ENCODE peak calls at places on chromosomes 2 and 18, in five cellular contexts. Q, K, W, X and F are unnamed samples.

GRCh38 chr18:79203017-79203605 is 133.9 kb downstream of the ATP9B start:
- DNase-seq in Q (no peak), K (no peak), W (no peak), X (no peak), F (no peak)

GRCh38 chr2:120993661-120994060 is 258.0 kb downstream of the GLI2 start:
- DNase-seq in Q (no peak), K (no peak), W (no peak), X (no peak), F (no peak)

GRCh38 chr2:64699712-64700111 is 46.0 kb upstream of the SERTAD2 start:
- DNase-seq in Q (no peak), K (no peak), W (no peak), X (peak; percentile 52), F (no peak)

GRCh38 chr2:6930913-6931312 is 13.7 kb downstream of the RNF144A start:
- DNase-seq in Q (no peak), K (no peak), W (no peak), X (no peak), F (no peak)

GRCh38 chr2:144079808-144080207 is 440.1 kb downstream of the ZEB2 start:
- DNase-seq in Q (no peak), K (no peak), W (no peak), X (no peak), F (no peak)

GRCh38 chr2:240815761-240816583 is 4.0 kb downstream of the KIF1A start:
- DNase-seq in Q (no peak), K (peak; percentile 17), W (no peak), X (no peak), F (no peak)

GRCh38 chr18:55737781-55738468 is 149.9 kb upstream of the TCF4 start:
- DNase-seq in Q (no peak), K (no peak), W (no peak), X (no peak), F (no peak)

GRCh38 chr2:120434487-120434886 is 88.6 kb downstream of the INHBB start:
- DNase-seq in Q (no peak), K (no peak), W (peak; percentile 76), X (no peak), F (no peak)

GRCh38 chr2:619964-620363 is 57.2 kb downstream of the TMEM18 start:
- DNase-seq in Q (no peak), K (no peak), W (no peak), X (no peak), F (no peak)

GRCh38 chr18:76377359-76377756 is 117.7 kb downstream of the ZNF516 start:
- DNase-seq in Q (no peak), K (no peak), W (no peak), X (no peak), F (no peak)

GRCh38 chr2:52857722-52858121 is 909.9 kb upstream of the CHAC2 start:
- DNase-seq in Q (no peak), K (no peak), W (no peak), X (no peak), F (no peak)

GRCh38 chr2:45125232-45125631 is 116.0 kb upstream of the SIX2 start:
- DNase-seq in Q (no peak), K (no peak), W (no peak), X (no peak), F (no peak)

GRCh38 chr18:77749189-77749588 is 499.5 kb downstream of the GALR1 start:
- DNase-seq in Q (no peak), K (no peak), W (no peak), X (no peak), F (no peak)

GRCh38 chr18:9323750-9324445 is 10.7 kb upstream of the TWSG1 start:
- DNase-seq in Q (no peak), K (no peak), W (peak; percentile 46), X (no peak), F (peak; percentile 60)

GRCh38 chr18:50045126-50045525 is 149.8 kb downstream of the MYO5B start:
- DNase-seq in Q (no peak), K (no peak), W (no peak), X (no peak), F (no peak)

GRCh38 chr2:194486316-194486715 is 1170.7 kb upstream of the SLC39A10 start:
- DNase-seq in Q (no peak), K (no peak), W (no peak), X (no peak), F (no peak)

GRCh38 chr2:232876071-232876977 is 6.3 kb downstream of the SNORC start:
- DNase-seq in Q (peak; percentile 11), K (peak; percentile 44), W (no peak), X (peak; percentile 42), F (no peak)

GRCh38 chr2:171652411-171652775 is 34.9 kb upstream of the DYNC1I2 start:
- DNase-seq in Q (no peak), K (no peak), W (no peak), X (no peak), F (no peak)

GRCh38 chr2:220521591-220521990 is 894.2 kb downstream of the SLC4A3 start:
- DNase-seq in Q (no peak), K (no peak), W (no peak), X (no peak), F (no peak)

GRCh38 chr18:61731693-61732376 is 161.0 kb downstream of the RNF152 start:
- DNase-seq in Q (no peak), K (no peak), W (no peak), X (no peak), F (no peak)

GRCh38 chr2:72765997-72766609 is 59.7 kb downstream of the EXOC6B start:
- DNase-seq in Q (no peak), K (no peak), W (no peak), X (no peak), F (peak; percentile 54)

GRCh38 chr2:234474654-234475053 is 22.2 kb downstream of the ARL4C start:
- DNase-seq in Q (no peak), K (no peak), W (no peak), X (no peak), F (no peak)

GRCh38 chr2:143823856-143824255 is 694.6 kb downstream of the ARHGAP15 start:
- DNase-seq in Q (no peak), K (no peak), W (no peak), X (no peak), F (no peak)

GRCh38 chr2:172906401-172906811 is 169.2 kb upstream of the MAP3K20 start:
- DNase-seq in Q (no peak), K (no peak), W (no peak), X (no peak), F (no peak)

GRCh38 chr2:237306083-237306786 is 107.7 kb downstream of the COL6A3 start:
- DNase-seq in Q (no peak), K (no peak), W (no peak), X (no peak), F (no peak)

GRCh38 chr18:26685438-26686173 is 137.3 kb upstream of the KCTD1 start:
- DNase-seq in Q (no peak), K (no peak), W (no peak), X (no peak), F (no peak)

GRCh38 chr2:10264506-10265327 is 38.0 kb upstream of the HPCAL1 start:
- DNase-seq in Q (no peak), K (no peak), W (no peak), X (peak; percentile 34), F (no peak)

DNA sequence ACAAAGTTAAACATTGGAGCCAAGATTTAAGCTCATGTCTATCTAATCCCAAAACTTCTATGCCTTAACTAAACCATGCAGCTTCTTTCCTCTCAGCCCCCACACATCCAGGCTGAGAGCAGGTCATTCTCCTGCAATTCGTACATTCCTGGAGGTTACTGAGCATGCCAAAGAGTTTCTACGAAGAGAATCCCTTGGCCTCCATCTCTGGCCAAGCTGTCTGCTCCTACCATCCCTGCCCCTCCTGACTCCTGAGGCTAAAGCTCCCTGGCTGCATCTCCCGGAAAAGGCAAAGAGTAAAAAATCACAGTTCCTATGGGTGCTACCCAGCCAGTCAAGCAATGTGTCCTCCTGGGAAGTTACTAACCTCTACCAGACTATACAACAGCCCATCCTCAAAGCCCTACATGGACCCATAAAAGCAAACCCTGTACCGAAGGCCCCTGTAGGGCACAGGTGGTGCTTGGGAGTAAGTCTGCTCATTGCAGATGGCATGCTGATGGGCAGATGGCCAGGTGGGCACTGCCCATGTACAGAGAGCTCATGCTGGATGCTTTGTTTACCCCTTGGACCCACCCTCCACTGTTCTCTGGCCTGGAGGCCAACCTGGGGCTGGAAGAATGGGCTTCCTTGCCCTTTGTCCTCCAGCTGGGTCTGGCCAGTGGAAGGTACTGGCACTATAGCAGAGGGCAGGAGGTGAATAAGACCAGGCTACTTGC is 99.5 kb downstream of the TTC32 start:
- DNase-seq in Q (no peak), K (no peak), W (no peak), X (no peak), F (no peak)
- H3K4me3 ChIP-seq in Q (no peak overlapping the region), K (no peak overlapping the region), W (no peak overlapping the region), X (no peak overlapping the region), F (no peak overlapping the region)

GRCh38 chr2:75390184-75390583 is 170.6 kb downstream of the EVA1A start:
- DNase-seq in Q (no peak), K (no peak), W (no peak), X (no peak), F (no peak)
- H3K4me3 ChIP-seq in Q (no peak overlapping the region), K (no peak overlapping the region), W (no peak overlapping the region), X (no peak overlapping the region), F (no peak overlapping the region)

GRCh38 chr18:21997207-21998143 is 171.9 kb upstream of the GATA6 start:
- DNase-seq in Q (peak; percentile 21), K (no peak), W (no peak), X (no peak), F (peak; percentile 20)
- H3K4me3 ChIP-seq in Q (no peak overlapping the region), K (no peak overlapping the region), W (no peak overlapping the region), X (no peak overlapping the region), F (no peak overlapping the region)

GRCh38 chr2:23943666-23944065 is 3.4 kb downstream of the UBXN2A start:
- DNase-seq in Q (no peak), K (no peak), W (no peak), X (no peak), F (no peak)

GRCh38 chr2:23939054-23939436 is 1.2 kb upstream of the UBXN2A start:
- DNase-seq in Q (no peak), K (no peak), W (no peak), X (no peak), F (no peak)

GRCh38 chr2:23940262-23940975 is at the start of gene UBXN2A:
- DNase-seq in Q (peak; percentile 79), K (peak; percentile 82), W (no peak), X (peak; percentile 81), F (no peak)

GRCh38 chr2:23940976-23941605 is 828 bp downstream of the UBXN2A start:
- DNase-seq in Q (peak; percentile 37), K (no peak), W (no peak), X (no peak), F (no peak)

GRCh38 chr2:23941644-23942043 is 1.4 kb downstream of the UBXN2A start:
- DNase-seq in Q (no peak), K (no peak), W (no peak), X (no peak), F (no peak)
- H3K4me3 ChIP-seq in Q (no peak overlapping the region), K (peak overlapping the region; percentile 92), W (no peak overlapping the region), X (no peak overlapping the region), F (peak overlapping the region; percentile 57)

GRCh38 chr2:176129825-176130152 is 284 bp downstream of the HOXD8 start:
- DNase-seq in Q (no peak), K (no peak), W (no peak), X (no peak), F (no peak)
- H3K4me3 ChIP-seq in Q (no peak overlapping the region), K (peak overlapping the region; percentile 46), W (peak overlapping the region; percentile 58), X (no peak overlapping the region), F (no peak overlapping the region)

GRCh38 chr2:12381543-12382323 is 335.0 kb upstream of the TRIB2 start:
- DNase-seq in Q (no peak), K (no peak), W (no peak), X (no peak), F (no peak)

GRCh38 chr2:12379143-12379542 is 337.6 kb upstream of the TRIB2 start:
- DNase-seq in Q (no peak), K (no peak), W (no peak), X (no peak), F (no peak)

GRCh38 chr2:12376025-12376424 is 340.7 kb upstream of the TRIB2 start:
- DNase-seq in Q (no peak), K (no peak), W (no peak), X (no peak), F (no peak)
- H3K4me3 ChIP-seq in Q (no peak overlapping the region), K (no peak overlapping the region), W (no peak overlapping the region), X (peak overlapping the region; percentile 31), F (no peak overlapping the region)